ENCODE peak calls at places on chromosomes 12 and 14, in ten cellular contexts. One of them, this sample, is unnamed.

GRCh38 chr12:119796292-119796691 is 80.8 kb downstream of the CIT start:
- DNase-seq in lower lobe of right lung: no peak
- DNase-seq in A549: no peak
- DNase-seq in OCI-LY7: no peak
- DNase-seq in nephron progenitor cell: no peak
- DNase-seq in brain microvascular endothelial cell: no peak
- DNase-seq in AG09319: no peak
- DNase-seq in lower leg skin: no peak
- DNase-seq in AG09309: no peak
- DNase-seq in fibroblast of mammary gland: no peak
- DNase-seq in this sample: no peak

GRCh38 chr14:91728616-91729183 is 3.2 kb downstream of the CATSPERB start:
- DNase-seq in nephron progenitor cell: no peak
- DNase-seq in fibroblast of mammary gland: peak
- DNase-seq in OCI-LY7: no peak
- DNase-seq in AG09309: peak
- DNase-seq in A549: no peak
- DNase-seq in lower lobe of right lung: no peak
- DNase-seq in AG09319: no peak
- DNase-seq in brain microvascular endothelial cell: no peak
- DNase-seq in lower leg skin: no peak
- DNase-seq in this sample: no peak

GRCh38 chr14:36504805-36505192 is 15.2 kb downstream of the NKX2-1 start:
- DNase-seq in lower leg skin: no peak
- DNase-seq in brain microvascular endothelial cell: no peak
- DNase-seq in nephron progenitor cell: no peak
- DNase-seq in AG09309: no peak
- DNase-seq in AG09319: no peak
- DNase-seq in OCI-LY7: no peak
- DNase-seq in lower lobe of right lung: no peak
- DNase-seq in A549: no peak
- DNase-seq in fibroblast of mammary gland: no peak
- DNase-seq in this sample: peak

GRCh38 chr12:88219861-88220260 is 77.8 kb downstream of the TMTC3 start:
- DNase-seq in AG09319: no peak
- DNase-seq in A549: no peak
- DNase-seq in brain microvascular endothelial cell: no peak
- DNase-seq in lower lobe of right lung: no peak
- DNase-seq in nephron progenitor cell: no peak
- DNase-seq in fibroblast of mammary gland: no peak
- DNase-seq in lower leg skin: no peak
- DNase-seq in AG09309: no peak
- DNase-seq in OCI-LY7: no peak
- DNase-seq in this sample: no peak

GRCh38 chr14:23617539-23617938 is 18.6 kb upstream of the DHRS2 start:
- DNase-seq in brain microvascular endothelial cell: no peak
- DNase-seq in A549: no peak
- DNase-seq in lower lobe of right lung: no peak
- DNase-seq in nephron progenitor cell: no peak
- DNase-seq in lower leg skin: no peak
- DNase-seq in OCI-LY7: no peak
- DNase-seq in AG09319: no peak
- DNase-seq in fibroblast of mammary gland: no peak
- DNase-seq in AG09309: no peak
- DNase-seq in this sample: no peak

GRCh38 chr14:31962920-31963319 is 114.2 kb upstream of the ARHGAP5 start:
- DNase-seq in A549: no peak
- DNase-seq in lower lobe of right lung: no peak
- DNase-seq in brain microvascular endothelial cell: no peak
- DNase-seq in fibroblast of mammary gland: no peak
- DNase-seq in OCI-LY7: no peak
- DNase-seq in AG09309: no peak
- DNase-seq in AG09319: no peak
- DNase-seq in lower leg skin: no peak
- DNase-seq in nephron progenitor cell: no peak
- DNase-seq in this sample: no peak

GRCh38 chr12:86513206-86513605 is 257.0 kb upstream of the MGAT4C start:
- DNase-seq in AG09309: no peak
- DNase-seq in A549: no peak
- DNase-seq in OCI-LY7: no peak
- DNase-seq in lower leg skin: no peak
- DNase-seq in fibroblast of mammary gland: peak
- DNase-seq in nephron progenitor cell: no peak
- DNase-seq in brain microvascular endothelial cell: no peak
- DNase-seq in lower lobe of right lung: no peak
- DNase-seq in AG09319: no peak
- DNase-seq in this sample: no peak

GRCh38 chr12:103632554-103633216 is 45.6 kb downstream of the STAB2 start:
- DNase-seq in OCI-LY7: peak
- DNase-seq in brain microvascular endothelial cell: peak
- DNase-seq in nephron progenitor cell: peak
- DNase-seq in AG09319: peak
- DNase-seq in lower lobe of right lung: peak
- DNase-seq in A549: peak
- DNase-seq in fibroblast of mammary gland: peak
- DNase-seq in lower leg skin: peak
- DNase-seq in AG09309: no peak
- DNase-seq in this sample: peak

GRCh38 chr14:74290415-74290814 is 12.3 kb downstream of the ABCD4 start:
- DNase-seq in AG09319: no peak
- DNase-seq in A549: peak
- DNase-seq in AG09309: no peak
- DNase-seq in fibroblast of mammary gland: peak
- DNase-seq in nephron progenitor cell: peak
- DNase-seq in lower lobe of right lung: no peak
- DNase-seq in lower leg skin: no peak
- DNase-seq in brain microvascular endothelial cell: peak
- DNase-seq in OCI-LY7: peak
- DNase-seq in this sample: no peak

GRCh38 chr12:90999946-91000345 is 4.8 kb downstream of the EPYC start:
- DNase-seq in nephron progenitor cell: no peak
- DNase-seq in brain microvascular endothelial cell: peak
- DNase-seq in fibroblast of mammary gland: no peak
- DNase-seq in lower lobe of right lung: no peak
- DNase-seq in lower leg skin: no peak
- DNase-seq in A549: no peak
- DNase-seq in AG09319: no peak
- DNase-seq in OCI-LY7: no peak
- DNase-seq in AG09309: no peak
- DNase-seq in this sample: no peak

GRCh38 chr12:84661732-84662326 is 250.8 kb downstream of the SLC6A15 start:
- DNase-seq in lower leg skin: no peak
- DNase-seq in AG09309: peak
- DNase-seq in nephron progenitor cell: no peak
- DNase-seq in OCI-LY7: no peak
- DNase-seq in lower lobe of right lung: no peak
- DNase-seq in fibroblast of mammary gland: peak
- DNase-seq in AG09319: no peak
- DNase-seq in brain microvascular endothelial cell: peak
- DNase-seq in A549: no peak
- DNase-seq in this sample: no peak

GRCh38 chr12:90712671-90713070 is 242.3 kb downstream of the CCER1 start:
- DNase-seq in lower leg skin: no peak
- DNase-seq in A549: peak
- DNase-seq in AG09309: no peak
- DNase-seq in OCI-LY7: no peak
- DNase-seq in brain microvascular endothelial cell: no peak
- DNase-seq in fibroblast of mammary gland: no peak
- DNase-seq in nephron progenitor cell: no peak
- DNase-seq in AG09319: no peak
- DNase-seq in lower lobe of right lung: no peak
- DNase-seq in this sample: no peak

GRCh38 chr14:76456200-76456599 is 80.3 kb downstream of the ESRRB start:
- DNase-seq in fibroblast of mammary gland: peak
- DNase-seq in AG09319: no peak
- DNase-seq in A549: peak
- DNase-seq in lower lobe of right lung: no peak
- DNase-seq in lower leg skin: no peak
- DNase-seq in AG09309: no peak
- DNase-seq in brain microvascular endothelial cell: peak
- DNase-seq in OCI-LY7: peak
- DNase-seq in nephron progenitor cell: peak
- DNase-seq in this sample: peak
- TF ChIP-seq CTCF in fibroblast of mammary gland: peak
- TF ChIP-seq CTCF in AG09319: peak
- TF ChIP-seq CTCF in A549: peak
- TF ChIP-seq CTCF in lower lobe of right lung: peak
- TF ChIP-seq CTCF in lower leg skin: no peak
- TF ChIP-seq CTCF in AG09309: peak
- TF ChIP-seq CTCF in brain microvascular endothelial cell: peak
- TF ChIP-seq CTCF in OCI-LY7: peak
- TF ChIP-seq CTCF in nephron progenitor cell: peak
- TF ChIP-seq CTCF in this sample: peak

GRCh38 chr12:55446334-55446733 is 2.5 kb downstream of the OR6C2 start:
- DNase-seq in lower leg skin: no peak
- DNase-seq in lower lobe of right lung: no peak
- DNase-seq in A549: no peak
- DNase-seq in brain microvascular endothelial cell: no peak
- DNase-seq in AG09309: no peak
- DNase-seq in OCI-LY7: no peak
- DNase-seq in fibroblast of mammary gland: no peak
- DNase-seq in nephron progenitor cell: no peak
- DNase-seq in AG09319: no peak
- DNase-seq in this sample: no peak
- TF ChIP-seq CTCF in lower leg skin: no peak
- TF ChIP-seq CTCF in lower lobe of right lung: no peak
- TF ChIP-seq CTCF in A549: no peak
- TF ChIP-seq CTCF in brain microvascular endothelial cell: no peak
- TF ChIP-seq CTCF in AG09309: no peak
- TF ChIP-seq CTCF in OCI-LY7: peak
- TF ChIP-seq CTCF in fibroblast of mammary gland: no peak
- TF ChIP-seq CTCF in nephron progenitor cell: no peak
- TF ChIP-seq CTCF in AG09319: no peak
- TF ChIP-seq CTCF in this sample: no peak

DNA sequence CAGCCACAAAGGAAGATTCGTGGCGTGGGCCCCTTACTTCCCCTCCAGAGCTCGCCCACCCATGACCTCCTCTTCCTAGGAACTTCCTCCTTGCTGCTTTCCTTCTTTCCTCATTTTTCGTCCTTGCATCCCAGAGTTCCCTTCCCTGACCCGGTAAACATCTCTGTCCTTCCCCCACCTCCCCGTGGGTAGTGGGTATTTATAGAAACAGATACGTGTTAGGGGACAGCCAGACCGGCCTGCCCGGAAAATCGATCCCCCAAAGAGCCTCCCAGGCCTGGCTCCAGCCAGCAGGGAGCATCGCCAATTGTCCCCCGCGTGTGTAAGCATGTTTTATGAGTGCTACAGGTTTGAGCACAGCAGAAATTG is 1.6 kb downstream of the DYRK2 start:
- DNase-seq in OCI-LY7: no peak
- DNase-seq in lower lobe of right lung: no peak
- DNase-seq in lower leg skin: no peak
- DNase-seq in nephron progenitor cell: peak
- DNase-seq in AG09309: no peak
- DNase-seq in brain microvascular endothelial cell: no peak
- DNase-seq in fibroblast of mammary gland: peak
- DNase-seq in AG09319: no peak
- DNase-seq in A549: no peak
- DNase-seq in this sample: peak
- TF ChIP-seq CTCF in OCI-LY7: no peak
- TF ChIP-seq CTCF in lower lobe of right lung: no peak
- TF ChIP-seq CTCF in lower leg skin: no peak
- TF ChIP-seq CTCF in nephron progenitor cell: no peak
- TF ChIP-seq CTCF in AG09309: no peak
- TF ChIP-seq CTCF in brain microvascular endothelial cell: no peak
- TF ChIP-seq CTCF in fibroblast of mammary gland: no peak
- TF ChIP-seq CTCF in AG09319: no peak
- TF ChIP-seq CTCF in A549: no peak
- TF ChIP-seq CTCF in this sample: no peak

GRCh38 chr12:49674318-49674985 is 32.8 kb downstream of the FMNL3 start:
- DNase-seq in lower lobe of right lung: no peak
- DNase-seq in nephron progenitor cell: no peak
- DNase-seq in AG09309: no peak
- DNase-seq in fibroblast of mammary gland: peak
- DNase-seq in brain microvascular endothelial cell: peak
- DNase-seq in OCI-LY7: no peak
- DNase-seq in AG09319: no peak
- DNase-seq in lower leg skin: no peak
- DNase-seq in A549: no peak
- DNase-seq in this sample: no peak

GRCh38 chr12:49671051-49671765 is 36.0 kb downstream of the FMNL3 start:
- DNase-seq in A549: no peak
- DNase-seq in brain microvascular endothelial cell: no peak
- DNase-seq in AG09319: no peak
- DNase-seq in nephron progenitor cell: no peak
- DNase-seq in lower leg skin: no peak
- DNase-seq in AG09309: no peak
- DNase-seq in fibroblast of mammary gland: no peak
- DNase-seq in OCI-LY7: peak
- DNase-seq in lower lobe of right lung: no peak
- DNase-seq in this sample: no peak

GRCh38 chr12:49675137-49675536 is 32.1 kb downstream of the FMNL3 start:
- DNase-seq in fibroblast of mammary gland: no peak
- DNase-seq in OCI-LY7: no peak
- DNase-seq in brain microvascular endothelial cell: no peak
- DNase-seq in AG09309: no peak
- DNase-seq in nephron progenitor cell: peak
- DNase-seq in lower leg skin: no peak
- DNase-seq in lower lobe of right lung: no peak
- DNase-seq in A549: no peak
- DNase-seq in AG09319: no peak
- DNase-seq in this sample: no peak

GRCh38 chr12:49672351-49673181 is 34.6 kb downstream of the FMNL3 start:
- DNase-seq in AG09319: no peak
- DNase-seq in brain microvascular endothelial cell: no peak
- DNase-seq in fibroblast of mammary gland: no peak
- DNase-seq in OCI-LY7: no peak
- DNase-seq in lower lobe of right lung: no peak
- DNase-seq in nephron progenitor cell: no peak
- DNase-seq in lower leg skin: no peak
- DNase-seq in AG09309: no peak
- DNase-seq in A549: no peak
- DNase-seq in this sample: no peak

GRCh38 chr12:49673446-49674317 is 33.5 kb downstream of the FMNL3 start:
- DNase-seq in fibroblast of mammary gland: peak
- DNase-seq in lower lobe of right lung: peak
- DNase-seq in AG09319: peak
- DNase-seq in OCI-LY7: no peak
- DNase-seq in brain microvascular endothelial cell: peak
- DNase-seq in A549: no peak
- DNase-seq in nephron progenitor cell: peak
- DNase-seq in lower leg skin: peak
- DNase-seq in AG09309: peak
- DNase-seq in this sample: no peak
- TF ChIP-seq CTCF in fibroblast of mammary gland: peak
- TF ChIP-seq CTCF in lower lobe of right lung: peak
- TF ChIP-seq CTCF in AG09319: peak
- TF ChIP-seq CTCF in OCI-LY7: no peak
- TF ChIP-seq CTCF in brain microvascular endothelial cell: peak
- TF ChIP-seq CTCF in A549: no peak
- TF ChIP-seq CTCF in nephron progenitor cell: peak
- TF ChIP-seq CTCF in lower leg skin: no peak
- TF ChIP-seq CTCF in AG09309: peak
- TF ChIP-seq CTCF in this sample: no peak

This sample was measured in GM20000.